ENCODE peak calls at places on chromosome 3, in nine cellular contexts. One of them, this sample, is unnamed.
A peak's percentile ranks its signal among the peaks of the same experiment; 100 is the strongest.

GRCh38 chr3:72465853-72466252 is 382.4 kb downstream of the SHQ1 start:
- DNase-seq in thoracic aorta: no peak
- DNase-seq in breast epithelium: no peak
- DNase-seq in bronchial epithelial cell: no peak
- DNase-seq in AG09309: no peak
- DNase-seq in H1: no peak
- DNase-seq in mucosa of descending colon: no peak
- DNase-seq in prostate gland: no peak
- DNase-seq in body of pancreas: no peak
- DNase-seq in this sample: no peak

GRCh38 chr3:14203521-14204079 is 25.0 kb downstream of the LSM3 start:
- DNase-seq in thoracic aorta: no peak
- DNase-seq in breast epithelium: peak; percentile 71
- DNase-seq in bronchial epithelial cell: peak; percentile 72
- DNase-seq in AG09309: peak; percentile 73
- DNase-seq in H1: peak; percentile 65
- DNase-seq in mucosa of descending colon: peak; percentile 68
- DNase-seq in prostate gland: peak; percentile 69
- DNase-seq in body of pancreas: peak; percentile 68
- DNase-seq in this sample: peak; percentile 46

GRCh38 chr3:20046556-20046955 is 6.3 kb downstream of the KAT2B start:
- DNase-seq in thoracic aorta: no peak
- DNase-seq in breast epithelium: no peak
- DNase-seq in bronchial epithelial cell: no peak
- DNase-seq in AG09309: no peak
- DNase-seq in H1: no peak
- DNase-seq in mucosa of descending colon: no peak
- DNase-seq in prostate gland: no peak
- DNase-seq in body of pancreas: no peak
- DNase-seq in this sample: no peak

GRCh38 chr3:113169876-113170452 is 41.4 kb upstream of the BOC start:
- DNase-seq in thoracic aorta: no peak
- DNase-seq in breast epithelium: no peak
- DNase-seq in bronchial epithelial cell: no peak
- DNase-seq in AG09309: no peak
- DNase-seq in H1: no peak
- DNase-seq in mucosa of descending colon: no peak
- DNase-seq in prostate gland: no peak
- DNase-seq in body of pancreas: no peak
- DNase-seq in this sample: no peak

GRCh38 chr3:61829301-61830110 is 268.1 kb downstream of the PTPRG start:
- DNase-seq in thoracic aorta: no peak
- DNase-seq in breast epithelium: no peak
- DNase-seq in bronchial epithelial cell: no peak
- DNase-seq in AG09309: no peak
- DNase-seq in H1: no peak
- DNase-seq in mucosa of descending colon: no peak
- DNase-seq in prostate gland: no peak
- DNase-seq in body of pancreas: no peak
- DNase-seq in this sample: no peak

GRCh38 chr3:101243285-101244211 is 76.8 kb downstream of the IMPG2 start:
- DNase-seq in thoracic aorta: no peak
- DNase-seq in breast epithelium: no peak
- DNase-seq in bronchial epithelial cell: no peak
- DNase-seq in AG09309: peak; percentile 42
- DNase-seq in H1: no peak
- DNase-seq in mucosa of descending colon: no peak
- DNase-seq in prostate gland: no peak
- DNase-seq in body of pancreas: no peak
- DNase-seq in this sample: no peak

GRCh38 chr3:29156071-29156715 is 124.7 kb upstream of the RBMS3 start:
- DNase-seq in thoracic aorta: no peak
- DNase-seq in breast epithelium: no peak
- DNase-seq in bronchial epithelial cell: peak; percentile 69
- DNase-seq in AG09309: no peak
- DNase-seq in H1: no peak
- DNase-seq in mucosa of descending colon: no peak
- DNase-seq in prostate gland: peak; percentile 43
- DNase-seq in body of pancreas: no peak
- DNase-seq in this sample: peak; percentile 80

GRCh38 chr3:36305929-36306520 is 74.3 kb upstream of the STAC start:
- DNase-seq in thoracic aorta: no peak
- DNase-seq in breast epithelium: no peak
- DNase-seq in bronchial epithelial cell: peak; percentile 78
- DNase-seq in AG09309: no peak
- DNase-seq in H1: no peak
- DNase-seq in mucosa of descending colon: no peak
- DNase-seq in prostate gland: no peak
- DNase-seq in body of pancreas: no peak
- DNase-seq in this sample: no peak

GRCh38 chr3:10553586-10554235 is 48.3 kb upstream of the ATP2B2 start:
- DNase-seq in thoracic aorta: no peak
- DNase-seq in breast epithelium: no peak
- DNase-seq in bronchial epithelial cell: no peak
- DNase-seq in AG09309: no peak
- DNase-seq in H1: peak; percentile 56
- DNase-seq in mucosa of descending colon: no peak
- DNase-seq in prostate gland: no peak
- DNase-seq in body of pancreas: no peak
- DNase-seq in this sample: peak; percentile 64

GRCh38 chr3:154730221-154730620 is 300.2 kb upstream of the GPR149 start:
- DNase-seq in thoracic aorta: no peak
- DNase-seq in breast epithelium: no peak
- DNase-seq in bronchial epithelial cell: peak; percentile 19
- DNase-seq in AG09309: no peak
- DNase-seq in H1: no peak
- DNase-seq in mucosa of descending colon: no peak
- DNase-seq in prostate gland: no peak
- DNase-seq in body of pancreas: no peak
- DNase-seq in this sample: peak; percentile 46

GRCh38 chr3:69189487-69189886 is 67.1 kb upstream of the LMOD3 start:
- DNase-seq in thoracic aorta: no peak
- DNase-seq in breast epithelium: no peak
- DNase-seq in bronchial epithelial cell: peak; percentile 42
- DNase-seq in AG09309: no peak
- DNase-seq in H1: no peak
- DNase-seq in mucosa of descending colon: no peak
- DNase-seq in prostate gland: no peak
- DNase-seq in body of pancreas: no peak
- DNase-seq in this sample: no peak

DNA sequence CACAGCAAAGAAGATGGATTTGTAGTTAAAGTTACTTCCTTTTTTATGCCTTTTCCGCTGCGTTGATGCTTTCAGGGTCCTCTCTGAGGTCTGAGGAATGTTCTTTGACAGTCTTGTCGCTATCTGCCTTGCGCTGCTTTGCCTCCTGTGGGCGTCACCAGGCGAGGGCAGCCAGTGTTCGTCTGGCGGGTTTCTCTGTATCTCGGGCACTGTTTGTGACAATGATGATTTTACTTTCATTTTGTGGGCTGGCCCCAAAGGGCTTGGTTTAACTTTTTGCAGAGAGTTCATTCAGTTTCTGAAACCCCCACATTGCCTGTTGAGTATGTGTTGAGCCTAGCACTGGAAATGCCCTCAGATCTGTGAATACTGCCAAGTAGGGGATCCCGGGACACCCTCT is 24.6 kb upstream of the SACM1L start:
- DNase-seq in thoracic aorta: no peak
- DNase-seq in breast epithelium: peak; percentile 56
- DNase-seq in bronchial epithelial cell: no peak
- DNase-seq in AG09309: no peak
- DNase-seq in H1: no peak
- DNase-seq in mucosa of descending colon: no peak
- DNase-seq in prostate gland: peak; percentile 74
- DNase-seq in body of pancreas: no peak
- DNase-seq in this sample: no peak
- TF ChIP-seq CTCF in thoracic aorta: no peak
- TF ChIP-seq CTCF in breast epithelium: no peak
- TF ChIP-seq CTCF in bronchial epithelial cell: no peak
- TF ChIP-seq CTCF in AG09309: no peak
- TF ChIP-seq CTCF in H1: no peak
- TF ChIP-seq CTCF in mucosa of descending colon: no peak
- TF ChIP-seq CTCF in prostate gland: peak; percentile 11
- TF ChIP-seq CTCF in body of pancreas: no peak
- TF ChIP-seq CTCF in this sample: no peak

GRCh38 chr3:115626711-115627110 is 3.4 kb downstream of the GAP43 start:
- DNase-seq in thoracic aorta: no peak
- DNase-seq in breast epithelium: no peak
- DNase-seq in bronchial epithelial cell: no peak
- DNase-seq in AG09309: no peak
- DNase-seq in H1: no peak
- DNase-seq in mucosa of descending colon: no peak
- DNase-seq in prostate gland: no peak
- DNase-seq in body of pancreas: no peak
- DNase-seq in this sample: no peak

GRCh38 chr3:115626006-115626409 is 2.7 kb downstream of the GAP43 start:
- DNase-seq in thoracic aorta: no peak
- DNase-seq in breast epithelium: no peak
- DNase-seq in bronchial epithelial cell: no peak
- DNase-seq in AG09309: no peak
- DNase-seq in H1: no peak
- DNase-seq in mucosa of descending colon: no peak
- DNase-seq in prostate gland: no peak
- DNase-seq in body of pancreas: no peak
- DNase-seq in this sample: no peak

GRCh38 chr3:115624898-115625297 is 1.6 kb downstream of the GAP43 start:
- DNase-seq in thoracic aorta: no peak
- DNase-seq in breast epithelium: no peak
- DNase-seq in bronchial epithelial cell: no peak
- DNase-seq in AG09309: no peak
- DNase-seq in H1: no peak
- DNase-seq in mucosa of descending colon: no peak
- DNase-seq in prostate gland: no peak
- DNase-seq in body of pancreas: no peak
- DNase-seq in this sample: no peak

GRCh38 chr3:115624029-115624645 is 827 bp downstream of the GAP43 start:
- DNase-seq in thoracic aorta: no peak
- DNase-seq in breast epithelium: no peak
- DNase-seq in bronchial epithelial cell: no peak
- DNase-seq in AG09309: no peak
- DNase-seq in H1: peak; percentile 57
- DNase-seq in mucosa of descending colon: no peak
- DNase-seq in prostate gland: no peak
- DNase-seq in body of pancreas: no peak
- DNase-seq in this sample: no peak

GRCh38 chr3:115623414-115623868 is at the start of gene GAP43:
- DNase-seq in thoracic aorta: no peak
- DNase-seq in breast epithelium: no peak
- DNase-seq in bronchial epithelial cell: peak; percentile 57
- DNase-seq in AG09309: peak; percentile 75
- DNase-seq in H1: peak; percentile 55
- DNase-seq in mucosa of descending colon: peak; percentile 9
- DNase-seq in prostate gland: no peak
- DNase-seq in body of pancreas: peak; percentile 15
- DNase-seq in this sample: peak; percentile 34
- H3K4me3 ChIP-seq in thoracic aorta: peak within 1 kb of the TSS; percentile 66
- H3K4me3 ChIP-seq in breast epithelium: peak within 1 kb of the TSS; percentile 55
- H3K4me3 ChIP-seq in bronchial epithelial cell: no peak within 1 kb of the TSS
- H3K4me3 ChIP-seq in AG09309: peak within 1 kb of the TSS; percentile 38
- H3K4me3 ChIP-seq in H1: peak within 1 kb of the TSS; percentile 75
- H3K4me3 ChIP-seq in mucosa of descending colon: no peak within 1 kb of the TSS
- H3K4me3 ChIP-seq in prostate gland: no peak within 1 kb of the TSS
- H3K4me3 ChIP-seq in body of pancreas: no peak within 1 kb of the TSS
- H3K4me3 ChIP-seq in this sample: peak within 1 kb of the TSS; percentile 56

GRCh38 chr3:27354588-27355203 is 14.5 kb downstream of the NEK10 start:
- DNase-seq in thoracic aorta: no peak
- DNase-seq in breast epithelium: no peak
- DNase-seq in bronchial epithelial cell: no peak
- DNase-seq in AG09309: no peak
- DNase-seq in H1: no peak
- DNase-seq in mucosa of descending colon: peak; percentile 71
- DNase-seq in prostate gland: no peak
- DNase-seq in body of pancreas: no peak
- DNase-seq in this sample: no peak

GRCh38 chr3:27358372-27358771 is 10.8 kb downstream of the NEK10 start:
- DNase-seq in thoracic aorta: no peak
- DNase-seq in breast epithelium: no peak
- DNase-seq in bronchial epithelial cell: no peak
- DNase-seq in AG09309: no peak
- DNase-seq in H1: no peak
- DNase-seq in mucosa of descending colon: no peak
- DNase-seq in prostate gland: no peak
- DNase-seq in body of pancreas: no peak
- DNase-seq in this sample: no peak

GRCh38 chr3:27356976-27357375 is 12.2 kb downstream of the NEK10 start:
- DNase-seq in thoracic aorta: no peak
- DNase-seq in breast epithelium: no peak
- DNase-seq in bronchial epithelial cell: no peak
- DNase-seq in AG09309: no peak
- DNase-seq in H1: no peak
- DNase-seq in mucosa of descending colon: no peak
- DNase-seq in prostate gland: no peak
- DNase-seq in body of pancreas: no peak
- DNase-seq in this sample: no peak

GRCh38 chr3:27360113-27361078 is 8.8 kb downstream of the NEK10 start:
- DNase-seq in thoracic aorta: no peak
- DNase-seq in breast epithelium: no peak
- DNase-seq in bronchial epithelial cell: peak; percentile 82
- DNase-seq in AG09309: no peak
- DNase-seq in H1: no peak
- DNase-seq in mucosa of descending colon: peak; percentile 65
- DNase-seq in prostate gland: peak; percentile 21
- DNase-seq in body of pancreas: no peak
- DNase-seq in this sample: no peak

DNA sequence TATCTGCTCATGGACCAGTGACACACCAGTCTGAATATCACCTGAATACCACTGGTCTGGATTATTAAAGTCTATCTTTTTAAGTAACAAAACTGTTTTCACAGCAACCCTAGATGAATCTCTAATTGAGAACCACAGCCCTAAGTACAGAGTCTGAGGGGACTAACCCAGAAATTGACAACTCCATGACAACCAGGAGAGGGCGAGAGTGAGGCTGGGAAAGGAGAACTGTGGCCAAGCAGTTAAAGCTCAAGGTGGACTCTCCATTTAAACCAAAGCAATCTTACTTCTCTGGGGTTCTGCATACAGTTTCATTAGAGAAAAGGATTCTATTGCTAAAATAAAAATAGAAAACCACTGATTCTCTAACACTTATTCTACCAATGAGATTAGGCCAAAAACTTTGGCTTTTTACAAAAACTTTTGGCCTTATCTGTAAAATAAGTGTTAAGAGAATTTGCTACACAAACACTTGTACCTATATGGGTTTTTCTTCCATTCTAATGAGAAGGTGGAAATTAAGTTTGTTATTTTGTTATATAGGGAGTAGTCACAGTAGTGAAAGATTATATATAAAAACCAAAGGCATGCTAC is 11.4 kb downstream of the NEK10 start:
- DNase-seq in thoracic aorta: no peak
- DNase-seq in breast epithelium: no peak
- DNase-seq in bronchial epithelial cell: peak; percentile 58
- DNase-seq in AG09309: no peak
- DNase-seq in H1: peak; percentile 55
- DNase-seq in mucosa of descending colon: peak; percentile 67
- DNase-seq in prostate gland: no peak
- DNase-seq in body of pancreas: peak; percentile 54
- DNase-seq in this sample: peak; percentile 22
- TF ChIP-seq CTCF in thoracic aorta: peak; percentile 45
- TF ChIP-seq CTCF in breast epithelium: no peak
- TF ChIP-seq CTCF in bronchial epithelial cell: peak; percentile 69
- TF ChIP-seq CTCF in AG09309: peak; percentile 63
- TF ChIP-seq CTCF in H1: peak; percentile 66
- TF ChIP-seq CTCF in mucosa of descending colon: peak; percentile 39
- TF ChIP-seq CTCF in prostate gland: peak; percentile 34
- TF ChIP-seq CTCF in body of pancreas: no peak
- TF ChIP-seq CTCF in this sample: peak; percentile 84

GRCh38 chr3:51390600-51391074 is 448 bp upstream of the RBM15B start:
- DNase-seq in thoracic aorta: no peak
- DNase-seq in breast epithelium: no peak
- DNase-seq in bronchial epithelial cell: no peak
- DNase-seq in AG09309: no peak
- DNase-seq in H1: no peak
- DNase-seq in mucosa of descending colon: no peak
- DNase-seq in prostate gland: no peak
- DNase-seq in body of pancreas: no peak
- DNase-seq in this sample: no peak
- H3K4me3 ChIP-seq in thoracic aorta: peak overlapping the region; percentile 85
- H3K4me3 ChIP-seq in breast epithelium: peak overlapping the region; percentile 76
- H3K4me3 ChIP-seq in bronchial epithelial cell: peak overlapping the region; percentile 17
- H3K4me3 ChIP-seq in AG09309: peak overlapping the region; percentile 21
- H3K4me3 ChIP-seq in H1: peak overlapping the region; percentile 83
- H3K4me3 ChIP-seq in mucosa of descending colon: peak overlapping the region; percentile 57
- H3K4me3 ChIP-seq in prostate gland: peak overlapping the region; percentile 88
- H3K4me3 ChIP-seq in body of pancreas: no peak overlapping the region
- H3K4me3 ChIP-seq in this sample: peak overlapping the region; percentile 49